ENCODE peak calls at places on chromosomes 7 and 10, in five cellular contexts. P is aorta, H is cardiac muscle cell, X is neural progenitor cell, W is HCT116. I is an unnamed sample.
A peak's percentile ranks its signal among the peaks of the same experiment; 100 is the strongest.

GRCh38 chr10:117743517-117743916 is 201.0 kb downstream of the EMX2 start:
- DNase-seq in P (no peak), H (no peak), X (no peak), W (no peak), I (no peak)

GRCh38 chr7:57775396-57776088 is 325.6 kb downstream of the ZNF716 start:
- DNase-seq in P (no peak), H (no peak), X (no peak), W (no peak), I (no peak)

GRCh38 chr7:16721541-16721940 is 32.0 kb upstream of the TSPAN13 start:
- DNase-seq in P (no peak), H (no peak), X (no peak), W (no peak), I (no peak)

GRCh38 chr10:44963772-44964633 is 4.4 kb downstream of the RASSF4 start:
- DNase-seq in P (peak; percentile 88), H (peak; percentile 68), X (peak; percentile 89), W (no peak), I (no peak)

GRCh38 chr7:129724796-129725195 is 113.3 kb downstream of the NRF1 start:
- DNase-seq in P (no peak), H (no peak), X (no peak), W (no peak), I (no peak)

GRCh38 chr7:137992042-137992737 is 9.7 kb downstream of the CREB3L2 start:
- DNase-seq in P (no peak), H (no peak), X (no peak), W (no peak), I (peak; percentile 98)

GRCh38 chr7:152522551-152522950 is 86.7 kb upstream of the KMT2C start:
- DNase-seq in P (no peak), H (no peak), X (no peak), W (no peak), I (no peak)

GRCh38 chr7:36283711-36284130 is 105.9 kb upstream of the ANLN start:
- DNase-seq in P (peak; percentile 91), H (no peak), X (no peak), W (no peak), I (no peak)

GRCh38 chr10:95784279-95784913 is 28.4 kb downstream of the ENTPD1 start:
- DNase-seq in P (no peak), H (no peak), X (no peak), W (no peak), I (no peak)

GRCh38 chr7:68309806-68310205 is 1288.5 kb upstream of the AUTS2 start:
- DNase-seq in P (no peak), H (no peak), X (no peak), W (no peak), I (no peak)

GRCh38 chr10:128860574-128860973 is 606.5 kb upstream of the MGMT start:
- DNase-seq in P (no peak), H (no peak), X (no peak), W (no peak), I (no peak)

GRCh38 chr10:13847201-13847631 is 260.5 kb downstream of the PRPF18 start:
- DNase-seq in P (no peak), H (no peak), X (peak; percentile 41), W (no peak), I (no peak)

GRCh38 chr7:116251675-116252074 is 41.3 kb downstream of the TES start:
- DNase-seq in P (no peak), H (no peak), X (no peak), W (no peak), I (no peak)

GRCh38 chr10:28359334-28359733 is 56.5 kb upstream of the MPP7 start:
- DNase-seq in P (no peak), H (no peak), X (no peak), W (no peak), I (no peak)

GRCh38 chr10:28592953-28593352 is 60.0 kb downstream of the WAC start:
- DNase-seq in P (no peak), H (no peak), X (no peak), W (peak; percentile 2), I (peak; percentile 55)

GRCh38 chr7:33903770-33904679 is 1.3 kb upstream of the BMPER start:
- DNase-seq in P (peak; percentile 59), H (peak; percentile 74), X (peak; percentile 77), W (no peak), I (no peak)

GRCh38 chr7:24755096-24755495 is 2.2 kb downstream of the GSDME start:
- DNase-seq in P (no peak), H (no peak), X (no peak), W (no peak), I (no peak)

GRCh38 chr7:24756989-24757798 is at the start of gene GSDME:
- DNase-seq in P (peak; percentile 79), H (peak; percentile 75), X (peak; percentile 81), W (no peak), I (peak; percentile 12)

GRCh38 chr7:24757799-24758275 is 573 bp upstream of the GSDME start:
- DNase-seq in P (no peak), H (peak; percentile 18), X (peak; percentile 21), W (no peak), I (peak; percentile 11)

GRCh38 chr7:24756545-24756988 is 697 bp downstream of the GSDME start:
- DNase-seq in P (peak; percentile 54), H (peak; percentile 41), X (no peak), W (no peak), I (no peak)

GRCh38 chr7:24755541-24756416 is 1.5 kb downstream of the GSDME start:
- DNase-seq in P (peak; percentile 56), H (no peak), X (no peak), W (no peak), I (peak; percentile 26)
- H3K4me3 ChIP-seq in P (no peak overlapping the region), H (no peak overlapping the region), X (no peak overlapping the region), W (no peak overlapping the region), I (no peak overlapping the region)

DNA sequence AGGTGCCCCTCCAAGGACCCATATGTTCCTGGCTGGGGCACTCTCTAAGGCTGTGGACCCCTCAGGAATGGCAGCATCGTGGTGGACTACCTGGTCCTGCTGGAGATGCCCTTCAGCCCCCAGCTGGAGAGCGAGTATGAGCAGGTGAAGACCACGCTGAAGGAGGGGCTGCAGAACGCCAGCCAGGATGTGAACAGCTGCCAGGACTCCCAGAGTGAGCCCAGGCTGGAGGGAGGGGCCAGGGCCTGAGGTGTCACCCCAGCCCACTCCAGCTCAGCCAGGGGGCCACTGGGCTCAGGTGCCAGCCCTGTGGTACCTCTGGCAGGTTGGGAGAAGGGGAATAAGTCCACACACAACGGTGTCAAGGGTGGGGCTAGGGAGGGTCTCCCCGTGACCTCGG is 4.7 kb upstream of the MUC12 start:
- DNase-seq in P (no peak), H (no peak), X (no peak), W (no peak), I (no peak)
- H3K27me3 ChIP-seq in P (peaks cover 2% of the 10 kb centered on the region), H (peaks cover 91% of the 10 kb centered on the region), X (peaks cover 80% of the 10 kb centered on the region), W (peaks cover 38% of the 10 kb centered on the region), I (peaks cover 44% of the 10 kb centered on the region)

GRCh38 chr10:75773813-75774547 is 342.6 kb downstream of the LRMDA start:
- DNase-seq in P (no peak), H (no peak), X (no peak), W (no peak), I (no peak)

GRCh38 chr10:75773139-75773801 is 341.8 kb downstream of the LRMDA start:
- DNase-seq in P (no peak), H (no peak), X (no peak), W (no peak), I (peak; percentile 85)

GRCh38 chr10:75772153-75772887 is 340.9 kb downstream of the LRMDA start:
- DNase-seq in P (no peak), H (no peak), X (no peak), W (no peak), I (no peak)

GRCh38 chr10:75770634-75771081 is 339.2 kb downstream of the LRMDA start:
- DNase-seq in P (no peak), H (no peak), X (no peak), W (no peak), I (no peak)

GRCh38 chr10:75771606-75772005 is 340.2 kb downstream of the LRMDA start:
- DNase-seq in P (no peak), H (no peak), X (no peak), W (no peak), I (no peak)
- H3K4me3 ChIP-seq in P (no peak overlapping the region), H (no peak overlapping the region), X (no peak overlapping the region), W (no peak overlapping the region), I (no peak overlapping the region)

GRCh38 chr7:1695800-1696454 is 25.9 kb downstream of the ELFN1 start:
- DNase-seq in P (peak; percentile 40), H (no peak), X (no peak), W (no peak), I (no peak)
- H3K27me3 ChIP-seq in P (no peaks in the 10 kb centered on the region), H (no peaks in the 10 kb centered on the region), X (no peaks in the 10 kb centered on the region), W (peaks cover 3% of the 10 kb centered on the region), I (no peaks in the 10 kb centered on the region)

DNA sequence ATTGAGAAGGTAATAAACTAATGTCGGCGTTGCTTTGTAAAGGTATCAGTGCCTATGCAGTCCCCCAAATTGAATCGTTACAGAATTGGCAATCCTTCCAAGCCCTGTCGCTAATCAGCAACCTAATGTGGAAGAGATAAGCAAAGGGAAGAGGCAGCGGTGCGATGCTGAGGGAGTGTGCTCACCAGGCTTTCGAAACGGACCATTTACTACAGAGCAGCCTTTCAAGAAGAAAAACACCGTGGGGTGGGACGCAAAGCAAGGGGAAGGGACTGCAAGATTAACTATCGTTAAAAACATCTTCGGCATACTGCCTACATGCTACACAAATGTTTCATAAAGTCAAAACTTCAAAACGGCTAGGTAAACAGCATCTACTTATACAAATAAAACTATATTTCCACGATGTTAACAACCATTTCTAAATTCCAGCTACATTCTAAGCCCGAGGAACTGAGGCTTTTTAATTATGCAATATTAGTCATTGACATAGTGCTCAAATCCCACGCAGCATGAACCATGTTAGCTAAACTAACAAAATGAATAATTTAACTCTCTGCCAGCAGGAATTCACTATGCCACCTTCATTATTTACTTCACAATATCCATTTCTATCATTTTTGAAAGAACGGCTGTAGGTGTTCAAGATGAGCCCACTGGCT is 85.2 kb downstream of the CHCHD3 start:
- DNase-seq in P (no peak), H (no peak), X (peak; percentile 45), W (no peak), I (no peak)
- H3K4me3 ChIP-seq in P (no peak overlapping the region), H (no peak overlapping the region), X (no peak overlapping the region), W (no peak overlapping the region), I (no peak overlapping the region)

DNA sequence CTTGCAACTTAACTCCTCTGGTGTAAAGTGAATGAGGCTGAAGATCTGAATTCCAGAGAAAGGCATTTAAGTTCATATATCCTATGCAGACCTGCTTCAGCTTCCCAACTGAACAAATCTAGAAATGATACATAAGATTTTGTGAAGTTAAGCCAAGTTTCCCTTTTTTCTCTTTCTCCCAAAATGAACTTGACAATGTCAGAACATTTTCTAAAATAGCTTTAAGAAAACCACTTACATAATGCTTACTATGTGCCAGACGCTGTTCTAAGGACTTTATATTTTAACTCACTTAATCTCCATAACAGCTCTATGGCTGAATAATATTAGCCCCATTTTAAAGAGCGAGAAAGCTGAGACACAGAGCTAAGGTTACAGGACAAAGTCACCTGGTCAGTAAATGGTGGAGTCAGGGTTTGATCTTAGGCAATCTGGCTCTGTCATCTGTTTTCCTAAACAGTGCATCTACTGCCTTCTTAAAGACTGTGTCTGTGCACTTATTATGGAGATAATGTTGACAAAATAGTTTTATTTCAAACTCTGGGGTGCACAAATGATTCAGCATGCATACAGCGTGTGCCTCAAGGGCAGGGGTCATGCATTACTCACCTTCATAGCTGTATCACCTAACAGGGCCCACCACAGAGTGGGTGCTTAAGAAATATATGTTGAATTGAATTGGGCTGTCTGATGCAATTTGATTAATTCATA is 66.8 kb downstream of the RHOBTB1 start:
- DNase-seq in P (no peak), H (no peak), X (no peak), W (no peak), I (no peak)
- H3K27me3 ChIP-seq in P (no peaks in the 10 kb centered on the region), H (no peaks in the 10 kb centered on the region), X (no peaks in the 10 kb centered on the region), W (no peaks in the 10 kb centered on the region), I (no peaks in the 10 kb centered on the region)

I was measured in brain microvascular endothelial cell.